ENCODE peak calls at places on chromosomes 6 and 20, in nine cellular contexts. B is psoas muscle, O is HCT116, C is Panc1, Q is HFFc6, G is spleen, K is AG09309, V is astrocyte of the cerebellum, T is GM23338. H is an unnamed sample.

GRCh38 chr6:105985816-105986632 is 100.1 kb upstream of the PRDM1 start:
- DNase-seq in B (no peak), T (peak), G (peak), V (no peak), K (no peak), Q (no peak), O (no peak), C (no peak), H (no peak)

GRCh38 chr6:73042892-73043291 is 182.4 kb downstream of the KHDC1L start:
- DNase-seq in G (no peak), T (no peak), O (no peak), C (no peak), K (no peak), Q (no peak), B (no peak), V (no peak), H (peak)

GRCh38 chr6:119308048-119308570 is 41.5 kb downstream of the MAN1A1 start:
- DNase-seq in B (no peak), O (peak), V (peak), G (no peak), Q (peak), K (peak), T (peak), C (peak), H (peak)

GRCh38 chr6:166578536-166579233 is 7.8 kb downstream of the RAMACL start:
- DNase-seq in O (no peak), C (no peak), G (no peak), Q (no peak), V (no peak), K (no peak), T (no peak), B (no peak), H (no peak)

GRCh38 chr6:127966616-127967015 is 65.8 kb upstream of the THEMIS start:
- DNase-seq in K (peak), V (no peak), G (no peak), B (no peak), Q (peak), C (no peak), O (no peak), T (no peak), H (no peak)

GRCh38 chr6:166629628-166630027 is 2.6 kb upstream of the RPS6KA2 start:
- DNase-seq in T (no peak), K (peak), G (no peak), C (no peak), O (no peak), V (peak), B (no peak), Q (peak), H (no peak)

GRCh38 chr6:45021652-45022051 is 306.5 kb upstream of the RUNX2 start:
- DNase-seq in T (no peak), C (no peak), Q (peak), V (no peak), O (no peak), K (no peak), G (no peak), B (no peak), H (no peak)

GRCh38 chr6:10412165-10412947 is 2.5 kb downstream of the TFAP2A start:
- DNase-seq in K (peak), C (no peak), T (peak), V (peak), Q (peak), O (no peak), B (no peak), G (peak), H (peak)

GRCh38 chr6:51814418-51814817 is 273.0 kb downstream of the PKHD1 start:
- DNase-seq in Q (no peak), B (no peak), O (no peak), K (no peak), C (no peak), T (peak), V (no peak), G (no peak), H (no peak)

DNA sequence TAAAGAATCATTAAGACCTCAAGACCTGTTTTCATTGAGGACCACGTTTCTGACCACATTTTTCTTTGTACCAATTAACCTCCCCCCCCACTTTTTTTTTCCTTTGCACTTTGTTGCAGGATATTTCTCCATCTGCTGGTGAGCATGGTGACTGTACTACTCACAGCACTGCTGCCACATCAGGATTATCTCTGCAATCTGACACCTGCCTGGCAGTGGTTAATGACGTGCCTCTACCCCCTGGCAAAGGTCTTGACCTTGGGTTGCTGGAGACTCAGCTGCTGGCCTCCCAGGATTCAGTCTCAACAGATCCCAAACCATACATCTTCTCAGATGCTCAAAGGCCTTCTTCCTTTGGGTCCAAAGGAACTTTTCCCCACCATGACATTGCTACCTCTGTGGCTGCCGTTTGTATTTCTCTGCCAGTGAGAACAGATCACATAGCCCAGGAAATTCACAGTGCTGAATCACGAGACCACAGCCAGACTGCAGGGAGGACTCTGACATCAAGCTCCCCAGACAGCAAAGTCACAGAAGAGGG is 46.6 kb upstream of the EDN3 start:
- DNase-seq in T (no peak), C (no peak), B (no peak), G (no peak), V (no peak), Q (no peak), O (no peak), K (no peak), H (peak)
- TF ChIP-seq CTCF in T (no peak), C (no peak), B (no peak), G (no peak), V (no peak), Q (no peak), O (no peak), K (no peak), H (no peak)

DNA sequence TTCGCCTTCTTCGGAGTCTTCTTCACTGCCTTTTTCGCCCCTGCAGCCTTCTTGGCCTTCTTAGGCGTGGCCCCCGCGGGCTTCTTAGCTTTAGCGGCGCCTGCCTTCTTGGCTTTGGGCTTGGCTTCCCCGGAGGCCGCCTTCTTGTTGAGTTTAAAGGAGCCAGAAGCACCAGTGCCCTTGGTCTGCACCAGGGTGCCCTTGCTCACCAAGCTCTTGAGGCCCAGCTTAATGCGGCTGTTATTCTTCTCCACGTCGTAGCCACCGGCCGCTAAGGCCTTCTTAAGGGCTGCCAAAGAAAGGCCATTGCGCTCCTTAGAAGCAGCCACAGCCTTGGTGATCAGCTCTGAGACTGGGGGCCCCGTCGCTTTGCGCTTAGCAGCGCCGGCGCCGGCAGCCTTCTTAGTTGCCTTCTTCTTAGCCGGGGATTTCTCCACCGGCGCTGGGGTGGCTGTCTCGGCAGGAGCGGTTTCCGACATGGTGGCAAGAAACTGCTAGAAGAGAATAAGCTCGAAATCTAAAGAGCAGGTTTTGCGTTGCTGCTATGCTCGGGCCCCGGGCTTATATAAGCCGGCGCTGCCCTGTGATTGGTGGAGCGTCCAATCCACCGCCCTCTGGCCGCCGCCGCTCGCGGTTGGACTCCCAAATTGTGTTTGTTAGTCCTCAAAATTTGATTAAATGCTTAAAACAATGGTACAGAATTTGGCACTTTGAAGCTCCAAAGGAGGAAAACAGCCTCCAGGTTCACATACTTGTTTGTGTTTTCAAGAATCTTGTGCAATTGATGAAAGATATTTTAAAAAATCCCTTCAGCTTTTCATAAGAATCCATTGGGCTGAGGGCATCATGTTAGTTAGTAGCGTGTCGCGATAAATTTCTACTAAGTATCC is 44.9 kb downstream of the OR2B2 start:
- DNase-seq in Q (peak), B (peak), C (peak), G (peak), K (no peak), O (no peak), V (no peak), T (peak), H (peak)
- TF ChIP-seq CTCF in Q (no peak), B (no peak), C (no peak), G (no peak), K (no peak), O (no peak), V (no peak), T (no peak), H (no peak)

GRCh38 chr20:51801220-51801991 is 915 bp downstream of the SALL4 start:
- DNase-seq in V (no peak), O (no peak), G (no peak), T (peak), B (no peak), Q (no peak), K (no peak), C (no peak), H (no peak)
- TF ChIP-seq CTCF in V (peak), O (no peak), G (no peak), T (peak), B (no peak), Q (peak), K (peak), C (peak), H (no peak)

GRCh38 chr6:36865835-36866234 is 8.8 kb downstream of the PPIL1 start:
- DNase-seq in T (no peak), O (no peak), C (no peak), B (no peak), V (no peak), Q (no peak), G (no peak), K (no peak), H (no peak)

GRCh38 chr6:36863670-36864540 is 10.7 kb downstream of the PPIL1 start:
- DNase-seq in Q (no peak), V (no peak), B (no peak), C (no peak), K (no peak), G (no peak), T (no peak), O (no peak), H (no peak)

GRCh38 chr6:36862164-36862847 is 12.3 kb downstream of the PPIL1 start:
- DNase-seq in C (no peak), V (no peak), G (no peak), T (no peak), O (no peak), B (no peak), K (no peak), Q (no peak), H (peak)

GRCh38 chr6:36860126-36860525 is 14.5 kb downstream of the PPIL1 start:
- DNase-seq in G (no peak), O (no peak), Q (no peak), K (no peak), B (no peak), T (no peak), C (no peak), V (no peak), H (no peak)

GRCh38 chr6:36862848-36863382 is 11.7 kb downstream of the PPIL1 start:
- DNase-seq in Q (no peak), O (no peak), C (no peak), T (no peak), G (no peak), B (no peak), V (no peak), K (no peak), H (no peak)
- TF ChIP-seq CTCF in Q (no peak), O (no peak), C (no peak), T (no peak), G (no peak), B (no peak), V (no peak), K (no peak), H (no peak)

GRCh38 chr6:159309723-159310122 is 140.5 kb downstream of the FNDC1 start:
- DNase-seq in T (no peak), O (no peak), G (no peak), V (no peak), B (no peak), C (no peak), Q (no peak), K (no peak), H (no peak)

GRCh38 chr6:159313023-159313422 is 143.8 kb downstream of the FNDC1 start:
- DNase-seq in C (no peak), O (no peak), B (no peak), V (no peak), Q (no peak), T (no peak), G (peak), K (no peak), H (no peak)

GRCh38 chr6:159315562-159315961 is 146.4 kb downstream of the FNDC1 start:
- DNase-seq in G (no peak), T (no peak), O (no peak), K (no peak), V (no peak), Q (no peak), B (no peak), C (no peak), H (no peak)

GRCh38 chr6:159312204-159312603 is 143.0 kb downstream of the FNDC1 start:
- DNase-seq in T (no peak), O (no peak), B (no peak), C (no peak), K (peak), G (no peak), Q (no peak), V (no peak), H (no peak)

DNA sequence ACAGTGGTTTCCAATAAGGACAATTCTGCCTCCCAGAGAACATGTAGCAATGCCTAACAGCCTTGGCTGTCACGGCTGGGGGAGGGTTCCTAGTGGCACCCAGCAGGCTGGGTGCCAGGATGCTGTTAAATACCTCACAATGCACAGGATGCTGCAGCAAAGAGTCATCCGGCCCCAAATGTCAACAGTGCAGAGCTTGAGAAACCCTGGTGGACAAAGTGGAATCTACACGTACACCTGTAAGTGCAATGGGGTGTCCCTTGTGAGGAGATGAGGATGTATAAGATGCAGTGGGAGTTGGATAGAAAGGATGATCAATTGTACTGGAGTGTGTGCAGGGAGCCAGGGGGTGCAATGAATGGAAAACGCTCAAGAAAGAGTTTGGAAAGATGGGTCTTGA is 142.4 kb downstream of the FNDC1 start:
- DNase-seq in B (no peak), O (no peak), Q (no peak), K (no peak), C (no peak), V (no peak), G (no peak), T (peak), H (peak)
- TF ChIP-seq CTCF in B (no peak), O (peak), Q (peak), K (no peak), C (no peak), V (no peak), G (no peak), T (no peak), H (no peak)

GRCh38 chr6:162974685-162975084 is 246.9 kb downstream of the PACRG start:
- DNase-seq in B (no peak), O (no peak), K (no peak), C (no peak), T (no peak), G (no peak), Q (no peak), V (no peak), H (no peak)

GRCh38 chr6:162973975-162974374 is 246.2 kb downstream of the PACRG start:
- DNase-seq in Q (no peak), T (no peak), B (no peak), G (no peak), V (no peak), O (no peak), C (no peak), K (no peak), H (no peak)

GRCh38 chr6:162971346-162971745 is 243.6 kb downstream of the PACRG start:
- DNase-seq in B (no peak), Q (no peak), K (no peak), C (no peak), T (no peak), V (no peak), G (no peak), O (no peak), H (no peak)

GRCh38 chr6:162973141-162973872 is 245.5 kb downstream of the PACRG start:
- DNase-seq in K (no peak), C (no peak), G (no peak), O (no peak), T (no peak), V (no peak), Q (no peak), B (peak), H (no peak)

GRCh38 chr6:162976141-162976540 is 248.4 kb downstream of the PACRG start:
- DNase-seq in C (no peak), V (no peak), B (no peak), G (no peak), K (no peak), T (no peak), Q (no peak), O (no peak), H (no peak)
- TF ChIP-seq CTCF in C (no peak), V (no peak), B (no peak), G (no peak), K (no peak), T (no peak), Q (no peak), O (no peak), H (no peak)

H was measured in MCF 10A.